ENCODE peak calls at places on chromosomes 5 and 9, in seven cellular contexts. W is cardiac muscle cell, M is PC-9, H is AG04449, D is BJ, N is A549, K is mammary epithelial cell. F is an unnamed sample.

GRCh38 chr5:95284512-95285405 is at the start of gene MCTP1:
- DNase-seq in W (peak), M (no peak), H (no peak), D (no peak), N (peak), K (peak), F (peak)

GRCh38 chr5:68225188-68225910 is 9.8 kb downstream of the PIK3R1 start:
- DNase-seq in W (no peak), M (peak), H (peak), D (peak), N (peak), K (peak), F (peak)

GRCh38 chr9:135619599-135619886 is 19.8 kb downstream of the GLT6D1 start:
- DNase-seq in W (no peak), M (no peak), H (no peak), D (no peak), N (no peak), K (no peak), F (no peak)

GRCh38 chr5:42951847-42952411 is 88.2 kb downstream of the ANXA2R start:
- DNase-seq in W (no peak), M (no peak), H (no peak), D (no peak), N (no peak), K (no peak), F (peak)

GRCh38 chr5:151198861-151199260 is 25.0 kb downstream of the CCDC69 start:
- DNase-seq in W (no peak), M (no peak), H (no peak), D (no peak), N (no peak), K (no peak), F (no peak)

GRCh38 chr9:73152953-73153352 is 1.3 kb downstream of the ANXA1 start:
- DNase-seq in W (no peak), M (no peak), H (no peak), D (no peak), N (no peak), K (no peak), F (no peak)

GRCh38 chr9:130867556-130867955 is 29.1 kb downstream of the QRFP start:
- DNase-seq in W (no peak), M (no peak), H (no peak), D (no peak), N (no peak), K (no peak), F (no peak)

GRCh38 chr9:117121331-117121730 is 293.5 kb downstream of the ASTN2 start:
- DNase-seq in W (no peak), M (no peak), H (no peak), D (no peak), N (no peak), K (no peak), F (no peak)

GRCh38 chr9:111959468-111959941 is 62.9 kb downstream of the UGCG start:
- DNase-seq in W (peak), M (peak), H (peak), D (peak), N (peak), K (peak), F (peak)

GRCh38 chr5:1030801-1031271 is 22.2 kb downstream of the NKD2 start:
- DNase-seq in W (no peak), M (no peak), H (no peak), D (no peak), N (no peak), K (no peak), F (peak)

GRCh38 chr5:88150747-88151146 is 117.9 kb downstream of the TMEM161B start:
- DNase-seq in W (no peak), M (no peak), H (no peak), D (no peak), N (no peak), K (no peak), F (no peak)

GRCh38 chr9:77846957-77847574 is 184.5 kb downstream of the GNAQ start:
- DNase-seq in W (no peak), M (no peak), H (no peak), D (no peak), N (no peak), K (peak), F (no peak)

GRCh38 chr5:158770506-158770905 is 329.2 kb downstream of the EBF1 start:
- DNase-seq in W (no peak), M (no peak), H (no peak), D (no peak), N (peak), K (peak), F (no peak)

GRCh38 chr5:14428302-14429081 is 153.1 kb upstream of the OTULINL start:
- DNase-seq in W (no peak), M (no peak), H (no peak), D (no peak), N (no peak), K (peak), F (no peak)

GRCh38 chr5:161545701-161546462 is 643 bp downstream of the GABRB2 start:
- DNase-seq in W (peak), M (no peak), H (no peak), D (no peak), N (no peak), K (no peak), F (no peak)

GRCh38 chr9:134487066-134487710 is 154.4 kb upstream of the COL5A1 start:
- DNase-seq in W (no peak), M (no peak), H (no peak), D (no peak), N (no peak), K (no peak), F (no peak)

GRCh38 chr5:125180222-125180621 is 433.8 kb upstream of the ZNF608 start:
- DNase-seq in W (peak), M (no peak), H (no peak), D (no peak), N (no peak), K (no peak), F (no peak)

GRCh38 chr9:4717815-4718214 is 23.2 kb downstream of the AK3 start:
- DNase-seq in W (no peak), M (no peak), H (no peak), D (no peak), N (no peak), K (no peak), F (no peak)

GRCh38 chr5:44927335-44927734 is 118.6 kb downstream of the MRPS30 start:
- DNase-seq in W (no peak), M (no peak), H (no peak), D (no peak), N (no peak), K (no peak), F (no peak)

GRCh38 chr5:169831331-169831730 is 149.0 kb downstream of the INSYN2B start:
- DNase-seq in W (no peak), M (no peak), H (no peak), D (no peak), N (no peak), K (peak), F (no peak)

GRCh38 chr5:126219616-126220015 is 203.6 kb upstream of the GRAMD2B start:
- DNase-seq in W (no peak), M (no peak), H (no peak), D (no peak), N (no peak), K (no peak), F (no peak)

GRCh38 chr9:122228906-122229837 is at the start of gene LHX6:
- DNase-seq in W (no peak), M (no peak), H (no peak), D (no peak), N (no peak), K (peak), F (no peak)

GRCh38 chr9:122227576-122227903 is 1.2 kb downstream of the LHX6 start:
- DNase-seq in W (no peak), M (no peak), H (no peak), D (no peak), N (no peak), K (no peak), F (no peak)

GRCh38 chr9:122226142-122226757 is 2.5 kb downstream of the LHX6 start:
- DNase-seq in W (peak), M (no peak), H (no peak), D (no peak), N (no peak), K (no peak), F (no peak)

GRCh38 chr9:122226758-122227575 is 1.8 kb downstream of the LHX6 start:
- DNase-seq in W (peak), M (no peak), H (no peak), D (no peak), N (no peak), K (no peak), F (no peak)

GRCh38 chr9:122228191-122228905 is 409 bp downstream of the LHX6 start:
- DNase-seq in W (peak), M (no peak), H (no peak), D (no peak), N (no peak), K (no peak), F (no peak)
- H3K4me3 ChIP-seq in W (peak), M (no peak), H (peak), D (peak), N (peak), K (peak), F (peak)

DNA sequence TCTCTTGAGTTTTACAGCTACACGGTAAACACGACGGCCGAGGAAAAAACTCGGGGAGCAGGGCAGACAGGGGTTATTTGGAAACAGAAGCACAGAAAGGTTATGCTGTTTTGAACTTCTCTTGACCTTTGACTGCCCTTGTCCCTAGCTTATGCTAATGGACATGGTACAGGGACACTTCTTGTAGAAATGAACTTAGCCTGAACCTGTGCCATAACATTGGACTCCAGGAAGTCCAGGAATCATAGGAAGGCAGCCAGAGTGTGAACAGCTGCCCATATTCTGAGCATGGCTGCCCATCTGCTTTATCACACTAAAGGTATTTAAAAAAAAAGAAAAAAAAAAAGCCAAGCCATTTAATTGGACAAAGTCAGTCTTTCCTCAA is 46.1 kb downstream of the NR6A1 start:
- DNase-seq in W (no peak), M (no peak), H (no peak), D (no peak), N (no peak), K (no peak), F (no peak)
- TF ChIP-seq CTCF in W (no peak), M (no peak), H (no peak), D (no peak), N (no peak), K (no peak), F (no peak)

DNA sequence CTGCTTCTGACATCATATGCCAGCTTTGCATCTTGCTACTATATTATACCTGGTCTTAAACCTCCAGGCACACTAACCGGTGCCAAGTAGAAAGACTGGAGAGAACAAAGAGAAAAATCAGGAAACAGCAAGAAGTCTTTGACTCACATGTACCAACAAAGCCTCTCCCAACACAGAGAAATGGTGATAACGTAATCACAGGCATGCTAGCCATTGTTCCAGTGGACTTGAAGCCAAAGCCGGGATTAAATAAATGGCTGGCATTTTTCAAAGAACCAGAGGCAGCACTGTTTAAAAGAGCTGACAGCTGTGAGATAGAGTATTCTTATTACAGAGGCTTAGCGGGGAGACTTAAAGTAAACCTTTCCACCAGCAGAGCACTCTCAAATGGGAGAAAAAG is 148.4 kb upstream of the NFIL3 start:
- DNase-seq in W (peak), M (no peak), H (no peak), D (no peak), N (no peak), K (peak), F (no peak)
- H3K4me3 ChIP-seq in W (no peak), M (no peak), H (no peak), D (no peak), N (no peak), K (no peak), F (no peak)

GRCh38 chr5:32964246-32964645 is 253.1 kb downstream of the NPR3 start:
- DNase-seq in W (no peak), M (no peak), H (peak), D (no peak), N (no peak), K (peak), F (no peak)
- TF ChIP-seq CTCF in W (no peak), M (no peak), H (no peak), D (no peak), N (no peak), K (no peak), F (no peak)

GRCh38 chr5:154475613-154476342 is 2.2 kb downstream of the HAND1 start:
- DNase-seq in W (peak), M (no peak), H (no peak), D (no peak), N (no peak), K (no peak), F (no peak)

GRCh38 chr5:154476343-154477213 is 1.4 kb downstream of the HAND1 start:
- DNase-seq in W (no peak), M (no peak), H (no peak), D (no peak), N (no peak), K (no peak), F (no peak)

GRCh38 chr5:154473581-154474266 is 4.3 kb downstream of the HAND1 start:
- DNase-seq in W (no peak), M (no peak), H (no peak), D (no peak), N (no peak), K (no peak), F (no peak)

GRCh38 chr5:154474267-154474956 is 3.6 kb downstream of the HAND1 start:
- DNase-seq in W (no peak), M (no peak), H (no peak), D (no peak), N (no peak), K (no peak), F (peak)

GRCh38 chr5:154474957-154475334 is 3.1 kb downstream of the HAND1 start:
- DNase-seq in W (no peak), M (no peak), H (no peak), D (no peak), N (no peak), K (no peak), F (no peak)
- H3K4me3 ChIP-seq in W (peak), M (no peak), H (no peak), D (no peak), N (no peak), K (no peak), F (no peak)

DNA sequence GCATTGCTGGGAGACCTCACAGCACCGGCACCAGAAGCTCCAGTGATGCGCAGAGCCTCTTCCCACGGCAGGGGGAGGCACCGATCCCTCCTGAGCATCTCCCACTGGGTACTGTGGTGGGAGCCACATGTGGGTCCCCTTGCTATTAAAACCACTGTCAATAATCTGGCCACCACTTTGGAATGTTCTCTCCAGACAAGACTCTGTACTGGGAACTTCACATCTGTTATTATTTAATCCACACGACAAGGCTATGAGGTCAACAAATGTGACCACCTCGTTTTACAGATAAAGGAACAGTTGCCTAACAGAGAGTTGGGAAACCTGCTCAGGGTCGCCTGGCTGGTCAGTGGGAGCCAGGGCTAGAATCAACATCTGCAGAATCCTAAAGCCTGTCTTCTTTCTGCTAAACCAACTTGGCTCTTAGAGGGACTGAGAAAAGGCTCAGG is 72.7 kb downstream of the EPB41L4B start:
- DNase-seq in W (no peak), M (no peak), H (no peak), D (no peak), N (peak), K (no peak), F (no peak)
- TF ChIP-seq CTCF in W (peak), M (no peak), H (peak), D (peak), N (no peak), K (no peak), F (no peak)